ENCODE peak calls at places on chromosome 4, in five cellular contexts. V is lower leg skin; Z is stimulated activated CD8-positive, alpha-beta memory T cell treated with anti-CD3 and anti-CD28 coated beads, Interleukin-7, amount 100 ng/mL, for 48 hours; E is T-helper 1 cell; A is lower lobe of right lung. F is an unnamed sample.

GRCh38 chr4:169765845-169766244 is 8.1 kb upstream of the HPF1 start:
- DNase-seq in V (no peak), Z (no peak), E (no peak), A (no peak), F (no peak)

GRCh38 chr4:98746936-98747658 is 88.7 kb upstream of the TSPAN5 start:
- DNase-seq in V (no peak), Z (no peak), E (no peak), A (no peak), F (no peak)

GRCh38 chr4:153065286-153065685 is 129.2 kb downstream of the FHDC1 start:
- DNase-seq in V (no peak), Z (no peak), E (no peak), A (no peak), F (no peak)

GRCh38 chr4:139740121-139740520 is 74.5 kb downstream of the MGST2 start:
- DNase-seq in V (no peak), Z (no peak), E (no peak), A (no peak), F (no peak)

GRCh38 chr4:95371457-95372179 is 177.2 kb downstream of the UNC5C start:
- DNase-seq in V (no peak), Z (no peak), E (no peak), A (no peak), F (no peak)

GRCh38 chr4:24853142-24853541 is 57.8 kb downstream of the SOD3 start:
- DNase-seq in V (no peak), Z (no peak), E (no peak), A (no peak), F (no peak)

GRCh38 chr4:6594826-6595355 is 19.9 kb downstream of the MAN2B2 start:
- DNase-seq in V (no peak), Z (no peak), E (no peak), A (no peak), F (no peak)

GRCh38 chr4:183399166-183399565 is 45.3 kb upstream of the CDKN2AIP start:
- DNase-seq in V (no peak), Z (no peak), E (no peak), A (no peak), F (peak; percentile 60)

GRCh38 chr4:107248571-107248970 is 212.5 kb upstream of the DKK2 start:
- DNase-seq in V (no peak), Z (no peak), E (no peak), A (no peak), F (no peak)

GRCh38 chr4:60750962-60751361 is 449.2 kb upstream of the ADGRL3 start:
- DNase-seq in V (no peak), Z (no peak), E (no peak), A (no peak), F (no peak)

GRCh38 chr4:21077967-21078366 is 377.7 kb downstream of the PACRGL start:
- DNase-seq in V (no peak), Z (no peak), E (no peak), A (no peak), F (no peak)

GRCh38 chr4:169253904-169254303 is 16.9 kb downstream of the SH3RF1 start:
- DNase-seq in V (no peak), Z (no peak), E (no peak), A (no peak), F (no peak)

GRCh38 chr4:8356856-8357255 is 83.7 kb downstream of the ACOX3 start:
- DNase-seq in V (no peak), Z (no peak), E (no peak), A (no peak), F (no peak)

GRCh38 chr4:16710198-16710597 is 188.2 kb downstream of the LDB2 start:
- DNase-seq in V (no peak), Z (no peak), E (no peak), A (no peak), F (no peak)

GRCh38 chr4:30757357-30757756 is 37.2 kb downstream of the PCDH7 start:
- DNase-seq in V (no peak), Z (no peak), E (no peak), A (no peak), F (no peak)

GRCh38 chr4:15649914-15650545 is 5.1 kb downstream of the FBXL5 start:
- DNase-seq in V (no peak), Z (no peak), E (peak; percentile 72), A (no peak), F (no peak)

GRCh38 chr4:134337584-134337983 is 136.0 kb upstream of the PABPC4L start:
- DNase-seq in V (no peak), Z (no peak), E (no peak), A (no peak), F (no peak)

GRCh38 chr4:187865914-187866313 is 129.7 kb upstream of the ZFP42 start:
- DNase-seq in V (no peak), Z (no peak), E (no peak), A (no peak), F (no peak)

GRCh38 chr4:166012129-166013078 is 139.4 kb downstream of the TLL1 start:
- DNase-seq in V (no peak), Z (no peak), E (no peak), A (no peak), F (no peak)

GRCh38 chr4:12689457-12689856 is 794.7 kb downstream of the RAB28 start:
- DNase-seq in V (no peak), Z (no peak), E (no peak), A (no peak), F (no peak)

GRCh38 chr4:161573836-161574235 is 590.0 kb downstream of the FSTL5 start:
- DNase-seq in V (no peak), Z (no peak), E (no peak), A (no peak), F (no peak)

GRCh38 chr4:177204126-177204525 is 105.5 kb upstream of the NEIL3 start:
- DNase-seq in V (no peak), Z (no peak), E (no peak), A (no peak), F (no peak)

GRCh38 chr4:52915730-52916129 is 53.6 kb downstream of the RASL11B start:
- DNase-seq in V (no peak), Z (no peak), E (no peak), A (no peak), F (no peak)

GRCh38 chr4:182745268-182745667 is 171.9 kb downstream of the DCTD start:
- DNase-seq in V (no peak), Z (no peak), E (no peak), A (no peak), F (no peak)

GRCh38 chr4:170057851-170058250 is 31.7 kb upstream of the MFAP3L start:
- DNase-seq in V (no peak), Z (no peak), E (no peak), A (no peak), F (no peak)

GRCh38 chr4:112029642-112030235 is 115.5 kb upstream of the FAM241A start:
- DNase-seq in V (no peak), Z (no peak), E (no peak), A (no peak), F (no peak)

GRCh38 chr4:150038335-150039076 is 39.7 kb upstream of the DCLK2 start:
- DNase-seq in V (no peak), Z (no peak), E (no peak), A (no peak), F (no peak)

GRCh38 chr4:183797445-183798248 is 107.5 kb upstream of the STOX2 start:
- DNase-seq in V (no peak), Z (no peak), E (peak; percentile 2), A (peak; percentile 71), F (peak; percentile 92)

GRCh38 chr4:121824171-121824527 is 466 bp upstream of the CCNA2 start:
- DNase-seq in V (no peak), Z (no peak), E (no peak), A (no peak), F (no peak)

GRCh38 chr4:110088670-110089069 is 109.7 kb downstream of the ELOVL6 start:
- DNase-seq in V (no peak), Z (peak; percentile 2), E (peak; percentile 93), A (no peak), F (no peak)

GRCh38 chr4:84673475-84674230 is 90.7 kb downstream of the CDS1 start:
- DNase-seq in V (no peak), Z (no peak), E (no peak), A (no peak), F (no peak)

GRCh38 chr4:6834867-6835266 is 52.3 kb downstream of the KIAA0232 start:
- DNase-seq in V (no peak), Z (no peak), E (no peak), A (no peak), F (no peak)

GRCh38 chr4:102390438-102390837 is 45.2 kb upstream of the SLC39A8 start:
- DNase-seq in V (no peak), Z (no peak), E (peak; percentile 29), A (no peak), F (no peak)

GRCh38 chr4:13933163-13933562 is 305.6 kb upstream of the BOD1L1 start:
- DNase-seq in V (no peak), Z (no peak), E (no peak), A (no peak), F (no peak)

GRCh38 chr4:110454456-110454855 is 21.5 kb upstream of the ENPEP start:
- DNase-seq in V (no peak), Z (no peak), E (no peak), A (no peak), F (no peak)

GRCh38 chr4:142840516-142841123 is 5.5 kb downstream of the INPP4B start:
- DNase-seq in V (no peak), Z (no peak), E (peak; percentile 35), A (no peak), F (no peak)

GRCh38 chr4:76308548-76308947 is 2.0 kb downstream of the STBD1 start:
- DNase-seq in V (no peak), Z (no peak), E (no peak), A (no peak), F (no peak)

GRCh38 chr4:167854881-167855280 is 237.5 kb upstream of the ANXA10 start:
- DNase-seq in V (no peak), Z (no peak), E (no peak), A (no peak), F (no peak)

GRCh38 chr4:136219592-136220125 is 1312.6 kb downstream of the PCDH18 start:
- DNase-seq in V (no peak), Z (no peak), E (no peak), A (no peak), F (peak; percentile 21)

GRCh38 chr4:101972791-101973190 is 182.3 kb downstream of the BANK1 start:
- DNase-seq in V (no peak), Z (no peak), E (no peak), A (no peak), F (no peak)